ENCODE peak calls at places on chromosomes 6 and 20, in four cellular contexts. I is HS-5; O is ELR; S is stimulated activated CD4-positive, alpha-beta T cell treated with anti-CD3 and anti-CD28 coated beads, Interleukin-1b, Interleukin-23, amount 100 ng/mL, for 24 hours. A is an unnamed sample.

GRCh38 chr20:44745560-44746366 is at the start of gene KCNK15:
- DNase-seq in I (no peak), O (peak; percentile 57), S (peak; percentile 37), A (no peak)

GRCh38 chr6:139426795-139427194 is 52.3 kb upstream of the CITED2 start:
- DNase-seq in I (no peak), O (no peak), S (no peak), A (no peak)

GRCh38 chr20:23205656-23206055 is 119.5 kb upstream of the CD93 start:
- DNase-seq in I (no peak), O (no peak), S (no peak), A (no peak)

GRCh38 chr6:41785689-41786450 is 1.6 kb upstream of the TOMM6 start:
- DNase-seq in I (no peak), O (peak; percentile 37), S (no peak), A (no peak)

GRCh38 chr6:110325197-110325596 is 33.0 kb downstream of the METTL24 start:
- DNase-seq in I (no peak), O (no peak), S (no peak), A (no peak)

GRCh38 chr6:15506066-15506465 is 156.8 kb downstream of the DTNBP1 start:
- DNase-seq in I (no peak), O (no peak), S (no peak), A (no peak)

GRCh38 chr6:11393713-11394627 is 143.6 kb upstream of the TMEM170B start:
- DNase-seq in I (no peak), O (peak; percentile 29), S (no peak), A (no peak)

GRCh38 chr20:12110711-12111110 is 193.0 kb downstream of the BTBD3 start:
- DNase-seq in I (no peak), O (no peak), S (no peak), A (no peak)

GRCh38 chr6:31615748-31616147 is 714 bp downstream of the AIF1 start:
- DNase-seq in I (no peak), O (no peak), S (no peak), A (peak; percentile 97)